ENCODE peak calls at places on chromosome 19, in eight cellular contexts. Q is left ventricle myocardium inferior, C is AML-193, J is heart left ventricle, M is AG08396, T is esophagus squamous epithelium, E is posterior cingulate gyrus, R is astrocyte of the spinal cord. K is an unnamed sample.

GRCh38 chr19:897442-898039 is 4.3 kb downstream of the RNU6-9 start:
- DNase-seq in T (no peak), Q (no peak), C (no peak), J (no peak), R (no peak), M (no peak), E (no peak), K (no peak)

GRCh38 chr19:56314018-56314583 is 538 bp downstream of the ZSCAN5A start:
- DNase-seq in E (peak), C (no peak), J (no peak), Q (no peak), R (no peak), T (no peak), M (peak), K (peak)

GRCh38 chr19:19279853-19280252 is 6.8 kb upstream of the TM6SF2 start:
- DNase-seq in E (no peak), C (no peak), M (no peak), J (no peak), Q (no peak), R (no peak), T (no peak), K (no peak)

GRCh38 chr19:5330307-5330720 is 10.3 kb downstream of the PTPRS start:
- DNase-seq in C (no peak), E (no peak), M (no peak), R (no peak), J (no peak), T (no peak), Q (no peak), K (no peak)

GRCh38 chr19:2475018-2475701 is 767 bp upstream of the GADD45B start:
- DNase-seq in Q (peak), E (no peak), R (peak), J (peak), C (no peak), T (no peak), M (peak), K (no peak)

GRCh38 chr19:53041366-53041765 is 3.2 kb upstream of the ERVV-2 start:
- DNase-seq in Q (no peak), T (no peak), C (no peak), J (no peak), M (no peak), E (no peak), R (no peak), K (no peak)

GRCh38 chr19:38704488-38705026 is 39.7 kb downstream of the CAPN12 start:
- DNase-seq in T (no peak), Q (no peak), E (no peak), J (no peak), M (no peak), R (no peak), C (no peak), K (no peak)

GRCh38 chr19:3606174-3606689 is 443 bp downstream of the TBXA2R start:
- DNase-seq in J (peak), R (no peak), E (no peak), T (no peak), C (no peak), Q (no peak), M (peak), K (no peak)

GRCh38 chr19:18340990-18341868 is 831 bp downstream of the PGPEP1 start:
- DNase-seq in Q (peak), J (peak), M (peak), C (peak), E (peak), R (peak), T (no peak), K (no peak)

GRCh38 chr19:45400192-45400591 is 4.7 kb downstream of the PPP1R13L start:
- DNase-seq in J (no peak), R (no peak), Q (no peak), E (no peak), T (no peak), C (no peak), M (no peak), K (no peak)

GRCh38 chr19:1172353-1173159 is 1.5 kb downstream of the SBNO2 start:
- DNase-seq in E (peak), J (peak), R (peak), Q (no peak), T (no peak), M (peak), C (peak), K (no peak)

GRCh38 chr19:28700176-28700575 is 512.8 kb downstream of the UQCRFS1 start:
- DNase-seq in Q (no peak), R (no peak), E (no peak), M (no peak), C (no peak), J (no peak), T (no peak), K (no peak)

GRCh38 chr19:55831846-55832245 is at the start of gene NLRP11:
- DNase-seq in T (no peak), J (no peak), R (no peak), E (no peak), Q (no peak), M (no peak), C (no peak), K (no peak)

GRCh38 chr19:51431124-51431523 is 13.7 kb upstream of the SIGLEC10 start:
- DNase-seq in T (no peak), J (no peak), E (no peak), Q (no peak), C (peak), R (no peak), M (no peak), K (peak)

GRCh38 chr19:29410974-29411615 is 114.7 kb upstream of the VSTM2B start:
- DNase-seq in C (no peak), R (no peak), J (no peak), M (no peak), E (peak), Q (no peak), T (no peak), K (no peak)

GRCh38 chr19:14085309-14085995 is at the start of gene C19orf67:
- DNase-seq in Q (no peak), E (no peak), R (no peak), J (no peak), T (no peak), M (no peak), C (no peak), K (no peak)

GRCh38 chr19:18074192-18074591 is 12.5 kb downstream of the IL12RB1 start:
- DNase-seq in R (no peak), J (no peak), C (no peak), M (no peak), Q (no peak), E (no peak), T (no peak), K (no peak)

K was measured in HL-60.